ENCODE peak calls at places on chromosomes 6 and 20, in seven cellular contexts. One of them, this sample, is unnamed.

GRCh38 chr20:8309638-8310037 is 177.6 kb downstream of the PLCB1 start:
- DNase-seq in neuronal stem cell: peak; percentile 72
- DNase-seq in iPS DF 6.9: no peak
- DNase-seq in EL: no peak
- DNase-seq in Caki2: peak; percentile 27
- DNase-seq in H9: peak; percentile 32
- DNase-seq in H7: no peak
- DNase-seq in this sample: no peak

GRCh38 chr6:39884696-39885095 is 49.6 kb downstream of the MOCS1 start:
- DNase-seq in Caki2: no peak
- DNase-seq in iPS DF 6.9: no peak
- DNase-seq in neuronal stem cell: no peak
- DNase-seq in H9: no peak
- DNase-seq in H7: no peak
- DNase-seq in EL: peak; percentile 92
- DNase-seq in this sample: no peak

GRCh38 chr6:19452495-19452894 is 384.7 kb upstream of the ID4 start:
- DNase-seq in Caki2: no peak
- DNase-seq in H9: peak; percentile 59
- DNase-seq in EL: no peak
- DNase-seq in iPS DF 6.9: no peak
- DNase-seq in H7: peak; percentile 42
- DNase-seq in neuronal stem cell: no peak
- DNase-seq in this sample: no peak

GRCh38 chr6:148981515-148981914 is 234.7 kb downstream of the UST start:
- DNase-seq in H7: no peak
- DNase-seq in H9: no peak
- DNase-seq in neuronal stem cell: no peak
- DNase-seq in EL: peak; percentile 65
- DNase-seq in Caki2: no peak
- DNase-seq in iPS DF 6.9: no peak
- DNase-seq in this sample: no peak

GRCh38 chr6:41439524-41440418 is 104.4 kb downstream of the NCR2 start:
- DNase-seq in H9: no peak
- DNase-seq in Caki2: no peak
- DNase-seq in iPS DF 6.9: no peak
- DNase-seq in neuronal stem cell: no peak
- DNase-seq in EL: no peak
- DNase-seq in H7: no peak
- DNase-seq in this sample: no peak

GRCh38 chr20:3239026-3239866 is at the start of gene SLC4A11:
- DNase-seq in iPS DF 6.9: peak; percentile 71
- DNase-seq in neuronal stem cell: peak; percentile 31
- DNase-seq in Caki2: peak; percentile 70
- DNase-seq in H7: peak; percentile 96
- DNase-seq in H9: peak; percentile 87
- DNase-seq in EL: peak; percentile 77
- DNase-seq in this sample: no peak

GRCh38 chr6:122788663-122789062 is 395 bp upstream of the SMPDL3A start:
- DNase-seq in neuronal stem cell: no peak
- DNase-seq in H7: no peak
- DNase-seq in iPS DF 6.9: no peak
- DNase-seq in Caki2: peak; percentile 22
- DNase-seq in EL: no peak
- DNase-seq in H9: no peak
- DNase-seq in this sample: no peak

GRCh38 chr20:32512047-32512385 is 73.1 kb downstream of the NOL4L start:
- DNase-seq in iPS DF 6.9: no peak
- DNase-seq in H7: peak; percentile 10
- DNase-seq in EL: no peak
- DNase-seq in Caki2: no peak
- DNase-seq in H9: peak; percentile 10
- DNase-seq in neuronal stem cell: no peak
- DNase-seq in this sample: no peak

GRCh38 chr20:24755411-24755922 is 193.6 kb upstream of the CST7 start:
- DNase-seq in iPS DF 6.9: no peak
- DNase-seq in H7: no peak
- DNase-seq in EL: no peak
- DNase-seq in Caki2: peak; percentile 81
- DNase-seq in neuronal stem cell: no peak
- DNase-seq in H9: peak; percentile 8
- DNase-seq in this sample: no peak

GRCh38 chr20:40513010-40513409 is 176.0 kb downstream of the MAFB start:
- DNase-seq in EL: peak; percentile 16
- DNase-seq in iPS DF 6.9: no peak
- DNase-seq in neuronal stem cell: no peak
- DNase-seq in H7: no peak
- DNase-seq in H9: no peak
- DNase-seq in Caki2: no peak
- DNase-seq in this sample: no peak

GRCh38 chr6:143564484-143565017 is 53.0 kb upstream of the FUCA2 start:
- DNase-seq in H7: no peak
- DNase-seq in H9: no peak
- DNase-seq in iPS DF 6.9: no peak
- DNase-seq in neuronal stem cell: no peak
- DNase-seq in EL: no peak
- DNase-seq in Caki2: no peak
- DNase-seq in this sample: no peak

GRCh38 chr6:136751478-136751956 is 40.8 kb downstream of the MAP3K5 start:
- DNase-seq in H9: no peak
- DNase-seq in EL: no peak
- DNase-seq in neuronal stem cell: no peak
- DNase-seq in iPS DF 6.9: no peak
- DNase-seq in Caki2: no peak
- DNase-seq in H7: no peak
- DNase-seq in this sample: no peak

GRCh38 chr6:133337312-133337711 is 96.2 kb downstream of the EYA4 start:
- DNase-seq in H9: no peak
- DNase-seq in H7: no peak
- DNase-seq in EL: no peak
- DNase-seq in neuronal stem cell: no peak
- DNase-seq in Caki2: peak; percentile 3
- DNase-seq in iPS DF 6.9: no peak
- DNase-seq in this sample: no peak

GRCh38 chr20:44990425-44990824 is 24.1 kb downstream of the STK4 start:
- DNase-seq in H7: no peak
- DNase-seq in neuronal stem cell: no peak
- DNase-seq in EL: peak; percentile 22
- DNase-seq in Caki2: no peak
- DNase-seq in iPS DF 6.9: no peak
- DNase-seq in H9: no peak
- DNase-seq in this sample: no peak

This sample was measured in hypothalamus.